ENCODE peak calls at places on chromosome 3, in five cellular contexts. P, E, M, F and O are unnamed samples.

GRCh38 chr3:190369701-190370295 is 18.2 kb upstream of the CLDN16 start:
- DNase-seq in P (no peak), F (no peak), M (no peak), E (no peak), O (no peak)

GRCh38 chr3:49164983-49165720 is 979 bp downstream of the CCDC71 start:
- DNase-seq in E (no peak), F (no peak), M (no peak), P (no peak), O (no peak)

GRCh38 chr3:8776406-8776805 is 7.0 kb upstream of the OXTR start:
- DNase-seq in P (no peak), F (no peak), E (no peak), M (no peak), O (no peak)

GRCh38 chr3:64399205-64399800 is 174.0 kb upstream of the PRICKLE2 start:
- DNase-seq in P (peak), M (no peak), E (no peak), F (peak), O (no peak)

GRCh38 chr3:138327831-138328230 is 1.8 kb downstream of the NME9 start:
- DNase-seq in M (no peak), F (no peak), E (no peak), P (no peak), O (no peak)

GRCh38 chr3:152650177-152650576 is 184.8 kb upstream of the P2RY1 start:
- DNase-seq in P (no peak), F (no peak), M (no peak), E (no peak), O (no peak)

GRCh38 chr3:72319202-72320095 is 528.8 kb downstream of the SHQ1 start:
- DNase-seq in F (no peak), E (no peak), P (no peak), M (no peak), O (no peak)

GRCh38 chr3:183061431-183062172 is 37.7 kb downstream of the MCCC1 start:
- DNase-seq in M (no peak), E (no peak), P (no peak), F (no peak), O (no peak)

GRCh38 chr3:119619094-119619493 is 21.4 kb downstream of the PLA1A start:
- DNase-seq in M (no peak), F (no peak), P (no peak), E (no peak), O (no peak)

GRCh38 chr3:111617912-111618601 is 22.9 kb upstream of the ZBED2 start:
- DNase-seq in E (no peak), M (no peak), F (no peak), P (no peak), O (no peak)

GRCh38 chr3:170978335-170978745 is 48.2 kb downstream of the SLC2A2 start:
- DNase-seq in M (no peak), P (no peak), F (no peak), E (no peak), O (no peak)

GRCh38 chr3:25151497-25151896 is 276.6 kb upstream of the RARB start:
- DNase-seq in M (no peak), E (no peak), F (no peak), P (no peak), O (no peak)

GRCh38 chr3:140603766-140604165 is 74.1 kb upstream of the TRIM42 start:
- DNase-seq in F (no peak), E (no peak), M (no peak), P (no peak), O (no peak)

GRCh38 chr3:18758047-18758704 is 333.0 kb upstream of the SATB1 start:
- DNase-seq in F (peak), M (peak), E (no peak), P (no peak), O (peak)

GRCh38 chr3:59265566-59265965 is 215.7 kb upstream of the CFAP20DC start:
- DNase-seq in E (no peak), M (no peak), F (no peak), P (no peak), O (no peak)

GRCh38 chr3:62164746-62165145 is 208.6 kb downstream of the FEZF2 start:
- DNase-seq in E (no peak), F (no peak), M (no peak), P (no peak), O (no peak)

GRCh38 chr3:30680789-30681188 is 74.4 kb downstream of the TGFBR2 start:
- DNase-seq in M (no peak), P (no peak), E (no peak), F (no peak), O (no peak)

GRCh38 chr3:128367726-128368125 is 99.0 kb downstream of the DNAJB8 start:
- DNase-seq in F (no peak), P (no peak), E (no peak), M (no peak), O (no peak)

GRCh38 chr3:74507691-74508090 is 106.8 kb downstream of the CNTN3 start:
- DNase-seq in M (no peak), F (no peak), P (no peak), E (no peak), O (no peak)

GRCh38 chr3:14775011-14775410 is 43.8 kb upstream of the FGD5 start:
- DNase-seq in P (no peak), F (no peak), M (no peak), E (no peak), O (no peak)

GRCh38 chr3:181278468-181279238 is 289.1 kb upstream of the DNAJC19 start:
- DNase-seq in F (peak), E (no peak), P (no peak), M (no peak), O (no peak)

GRCh38 chr3:47193871-47194859 is 30.3 kb upstream of the SETD2 start:
- DNase-seq in E (no peak), F (no peak), P (no peak), M (no peak), O (no peak)

GRCh38 chr3:119912220-119912619 is 130.3 kb downstream of the NR1I2 start:
- DNase-seq in F (no peak), E (no peak), M (no peak), P (no peak), O (no peak)

GRCh38 chr3:78140866-78141658 is 1101.2 kb downstream of the ROBO2 start:
- DNase-seq in M (no peak), P (no peak), E (no peak), F (no peak), O (no peak)